ENCODE peak calls at places on chromosomes 5 and 9, in five cellular contexts. H, O, L, Z and J are unnamed samples.

GRCh38 chr5:40991168-40991980 is 79.8 kb downstream of the MROH2B start:
- DNase-seq in H (peak), O (no peak), L (no peak), Z (peak), J (no peak)

GRCh38 chr5:158119852-158120708 is 261.1 kb upstream of the CLINT1 start:
- DNase-seq in H (peak), O (no peak), L (peak), Z (peak), J (no peak)

GRCh38 chr9:75372499-75373268 is 284.4 kb downstream of the OSTF1 start:
- DNase-seq in H (no peak), O (no peak), L (no peak), Z (no peak), J (no peak)

GRCh38 chr9:97840521-97840920 is 12.5 kb upstream of the FOXE1 start:
- DNase-seq in H (peak), O (no peak), L (no peak), Z (no peak), J (no peak)

GRCh38 chr5:35803221-35803651 is 53.5 kb upstream of the IL7R start:
- DNase-seq in H (peak), O (peak), L (peak), Z (peak), J (no peak)

GRCh38 chr9:36218411-36218901 is 27.7 kb downstream of the CLTA start:
- DNase-seq in H (no peak), O (no peak), L (no peak), Z (no peak), J (peak)

GRCh38 chr5:154849791-154850201 is 607 bp downstream of the FAXDC2 start:
- DNase-seq in H (peak), O (no peak), L (no peak), Z (peak), J (no peak)

GRCh38 chr5:140267559-140268018 is 35.3 kb downstream of the PFDN1 start:
- DNase-seq in H (no peak), O (no peak), L (no peak), Z (no peak), J (no peak)

GRCh38 chr9:133643978-133644760 is 8.0 kb downstream of the DBH start:
- DNase-seq in H (no peak), O (no peak), L (no peak), Z (no peak), J (no peak)

GRCh38 chr5:171593401-171593800 is 174.0 kb downstream of the FGF18 start:
- DNase-seq in H (no peak), O (no peak), L (no peak), Z (no peak), J (no peak)

GRCh38 chr5:134525687-134526482 is 415 bp downstream of the JADE2 start:
- DNase-seq in H (peak), O (peak), L (no peak), Z (peak), J (peak)

GRCh38 chr5:9502435-9502834 is 43.4 kb downstream of the SEMA5A start:
- DNase-seq in H (peak), O (no peak), L (no peak), Z (peak), J (no peak)

GRCh38 chr5:165616550-165617430 is 2111.4 kb downstream of the MAT2B start:
- DNase-seq in H (peak), O (no peak), L (no peak), Z (peak), J (no peak)

GRCh38 chr5:2039180-2039531 is 156.4 kb upstream of the IRX4 start:
- DNase-seq in H (no peak), O (no peak), L (no peak), Z (no peak), J (no peak)

GRCh38 chr9:28212979-28213378 is 639.7 kb upstream of the C9orf72 start:
- DNase-seq in H (peak), O (no peak), L (peak), Z (no peak), J (no peak)

GRCh38 chr9:20242767-20243166 is 379.5 kb downstream of the MLLT3 start:
- DNase-seq in H (no peak), O (no peak), L (no peak), Z (no peak), J (peak)

GRCh38 chr5:180791611-180792213 is 10.9 kb downstream of the MGAT1 start:
- DNase-seq in H (no peak), O (no peak), L (no peak), Z (no peak), J (no peak)

GRCh38 chr5:167378894-167379723 is 912.3 kb upstream of the WWC1 start:
- DNase-seq in H (no peak), O (no peak), L (no peak), Z (no peak), J (no peak)

GRCh38 chr5:81759632-81760005 is 8.7 kb upstream of the SSBP2 start:
- DNase-seq in H (no peak), O (no peak), L (no peak), Z (no peak), J (no peak)

GRCh38 chr9:38110476-38110875 is 41.4 kb upstream of the SHB start:
- DNase-seq in H (no peak), O (no peak), L (no peak), Z (no peak), J (no peak)

GRCh38 chr5:87536365-87536764 is 123.6 kb upstream of the CCNH start:
- DNase-seq in H (no peak), O (no peak), L (no peak), Z (no peak), J (no peak)

GRCh38 chr9:126516936-126517750 is 96.6 kb upstream of the LMX1B start:
- DNase-seq in H (peak), O (no peak), L (peak), Z (peak), J (peak)

GRCh38 chr9:36041491-36041890 is 4.8 kb downstream of the RECK start:
- DNase-seq in H (no peak), O (no peak), L (no peak), Z (no peak), J (no peak)

GRCh38 chr9:104774831-104775573 is 11.1 kb downstream of the NIPSNAP3B start:
- DNase-seq in H (no peak), O (no peak), L (no peak), Z (no peak), J (no peak)

GRCh38 chr5:180235077-180235476 is 26.1 kb upstream of the RASGEF1C start:
- DNase-seq in H (no peak), O (no peak), L (no peak), Z (no peak), J (no peak)

GRCh38 chr9:74496819-74497749 is at the start of gene RORB:
- DNase-seq in H (peak), O (no peak), L (no peak), Z (peak), J (peak)

GRCh38 chr5:93821892-93822291 is 80.5 kb upstream of the POU5F2 start:
- DNase-seq in H (no peak), O (no peak), L (no peak), Z (no peak), J (no peak)

GRCh38 chr5:6792911-6793451 is 79.7 kb downstream of the TENT4A start:
- DNase-seq in H (no peak), O (no peak), L (no peak), Z (no peak), J (no peak)

GRCh38 chr9:135907446-135908333 is at the start of gene CAMSAP1:
- DNase-seq in H (peak), O (peak), L (peak), Z (peak), J (peak)

GRCh38 chr5:108437425-108437824 is 55.5 kb upstream of the FBXL17 start:
- DNase-seq in H (no peak), O (no peak), L (no peak), Z (no peak), J (no peak)

GRCh38 chr9:69130456-69131441 is 43.3 kb upstream of the TJP2 start:
- DNase-seq in H (peak), O (no peak), L (peak), Z (peak), J (no peak)

GRCh38 chr9:93826209-93826608 is 128.9 kb downstream of the BARX1 start:
- DNase-seq in H (no peak), O (no peak), L (no peak), Z (no peak), J (peak)

GRCh38 chr5:68504306-68504705 is 288.8 kb downstream of the PIK3R1 start:
- DNase-seq in H (no peak), O (no peak), L (no peak), Z (no peak), J (no peak)

GRCh38 chr5:95975703-95976102 is 14.1 kb upstream of the ELL2 start:
- DNase-seq in H (no peak), O (no peak), L (no peak), Z (no peak), J (no peak)